ENCODE peak calls at places on chromosomes 3 and 15, in nine cellular contexts. P is iPS-NIHi11, W is ovary, B is right lobe of liver, D is DMS153, K is MCF 10A, A is OCI-M1, E is NCI-H1930, X is GM19239. Z is an unnamed sample.

GRCh38 chr3:139129892-139130291 is 85.2 kb upstream of the PRR23C start:
- DNase-seq in P (no peak), W (no peak), B (no peak), D (no peak), K (no peak), A (no peak), E (no peak), X (no peak), Z (no peak)

GRCh38 chr3:133840767-133841166 is 35.2 kb downstream of the SRPRB start:
- DNase-seq in P (no peak), W (no peak), B (no peak), D (no peak), K (no peak), A (no peak), E (no peak), X (no peak), Z (no peak)

GRCh38 chr15:99495430-99496301 is 70.1 kb upstream of the MEF2A start:
- DNase-seq in P (no peak), W (no peak), B (no peak), D (no peak), K (no peak), A (peak), E (no peak), X (no peak), Z (no peak)

GRCh38 chr3:150062492-150062891 is 91.8 kb upstream of the PFN2 start:
- DNase-seq in P (no peak), W (no peak), B (no peak), D (no peak), K (peak), A (peak), E (no peak), X (no peak), Z (peak)

GRCh38 chr3:45011756-45012441 is 14.2 kb upstream of the CLEC3B start:
- DNase-seq in P (no peak), W (peak), B (no peak), D (no peak), K (peak), A (peak), E (no peak), X (peak), Z (peak)

GRCh38 chr3:50184242-50184978 is 7.0 kb upstream of the GNAT1 start:
- DNase-seq in P (no peak), W (no peak), B (no peak), D (no peak), K (no peak), A (no peak), E (no peak), X (no peak), Z (no peak)

GRCh38 chr3:101722394-101723173 is 1.8 kb upstream of the CEP97 start:
- DNase-seq in P (no peak), W (no peak), B (no peak), D (no peak), K (no peak), A (peak), E (no peak), X (peak), Z (no peak)

GRCh38 chr15:94312946-94313345 is 81.6 kb downstream of the MCTP2 start:
- DNase-seq in P (no peak), W (no peak), B (no peak), D (no peak), K (peak), A (no peak), E (no peak), X (no peak), Z (peak)

GRCh38 chr15:43207024-43207423 is 13.8 kb downstream of the EPB42 start:
- DNase-seq in P (no peak), W (no peak), B (no peak), D (no peak), K (no peak), A (no peak), E (no peak), X (no peak), Z (no peak)

GRCh38 chr3:38392604-38393163 is 46.1 kb downstream of the XYLB start:
- DNase-seq in P (no peak), W (no peak), B (no peak), D (no peak), K (no peak), A (no peak), E (no peak), X (no peak), Z (no peak)

GRCh38 chr15:28006116-28006911 is 92.8 kb downstream of the OCA2 start:
- DNase-seq in P (no peak), W (no peak), B (no peak), D (no peak), K (no peak), A (no peak), E (no peak), X (no peak), Z (no peak)

GRCh38 chr3:143847787-143848631 is at the start of gene SLC9A9:
- DNase-seq in P (peak), W (no peak), B (no peak), D (peak), K (peak), A (peak), E (no peak), X (peak), Z (peak)

GRCh38 chr3:159130108-159130507 is 328.3 kb downstream of the MFSD1 start:
- DNase-seq in P (peak), W (no peak), B (no peak), D (no peak), K (peak), A (peak), E (no peak), X (no peak), Z (no peak)

GRCh38 chr3:156817931-156818765 is 8.0 kb upstream of the LEKR1 start:
- DNase-seq in P (no peak), W (no peak), B (no peak), D (no peak), K (peak), A (no peak), E (no peak), X (no peak), Z (no peak)

GRCh38 chr3:123130079-123130726 is 63.4 kb downstream of the PDIA5 start:
- DNase-seq in P (no peak), W (no peak), B (peak), D (no peak), K (no peak), A (no peak), E (no peak), X (no peak), Z (no peak)

GRCh38 chr15:65904301-65904700 is 35.0 kb downstream of the RAB11A start:
- DNase-seq in P (no peak), W (no peak), B (no peak), D (no peak), K (no peak), A (no peak), E (no peak), X (no peak), Z (no peak)

GRCh38 chr3:43726511-43726910 is 35.8 kb downstream of the ABHD5 start:
- DNase-seq in P (no peak), W (no peak), B (no peak), D (no peak), K (no peak), A (no peak), E (no peak), X (no peak), Z (peak)

GRCh38 chr3:185822957-185823279 is 1.9 kb downstream of the IGF2BP2 start:
- DNase-seq in P (no peak), W (no peak), B (no peak), D (no peak), K (no peak), A (no peak), E (no peak), X (no peak), Z (no peak)

GRCh38 chr15:26449296-26449695 is 323.6 kb downstream of the GABRB3 start:
- DNase-seq in P (peak), W (no peak), B (no peak), D (no peak), K (no peak), A (no peak), E (no peak), X (no peak), Z (no peak)

GRCh38 chr3:103127737-103128136 is 692.9 kb downstream of the ZPLD1 start:
- DNase-seq in P (no peak), W (no peak), B (no peak), D (no peak), K (no peak), A (peak), E (no peak), X (no peak), Z (no peak)

GRCh38 chr15:64651573-64652260 is 123.7 kb downstream of the RBPMS2 start:
- DNase-seq in P (peak), W (no peak), B (peak), D (peak), K (peak), A (no peak), E (no peak), X (peak), Z (peak)

GRCh38 chr15:68415501-68416157 is 16.3 kb downstream of the ITGA11 start:
- DNase-seq in P (no peak), W (no peak), B (no peak), D (no peak), K (no peak), A (peak), E (no peak), X (no peak), Z (no peak)

GRCh38 chr3:138089091-138089490 is 26.3 kb downstream of the DZIP1L start:
- DNase-seq in P (no peak), W (no peak), B (no peak), D (no peak), K (peak), A (no peak), E (no peak), X (no peak), Z (peak)

Z was measured in fibroblast of gingiva.